ENCODE peak calls at places on chromosome 14, in seven cellular contexts. O is fibroblast of lung; Y is astrocyte of the hippocampus; J is smooth muscle cell of the brain vasculature; V is activated T-cell treated with anti-CD3 and anti-CD28 coated beads, Interleukin-2, amount 50 U/mL, for 72 hours; H is activated CD4-positive, CD25-positive, alpha-beta regulatory T cell; C is activated naive CD4-positive, alpha-beta T cell treated with anti-CD3 and anti-CD28 coated beads for 36 hours. Q is an unnamed sample.

GRCh38 chr14:103372017-103372416 is 13.2 kb upstream of the MARK3 start:
- DNase-seq in J (no peak), Y (no peak), V (no peak), O (no peak), C (no peak), H (no peak), Q (no peak)

GRCh38 chr14:75579882-75580281 is 1.5 kb downstream of the FLVCR2 start:
- DNase-seq in O (no peak), Y (peak; percentile 3), C (no peak), J (no peak), H (no peak), V (no peak), Q (no peak)

GRCh38 chr14:58941666-58942065 is 246.8 kb upstream of the DAAM1 start:
- DNase-seq in Y (peak; percentile 90), H (no peak), V (no peak), C (no peak), J (no peak), O (peak; percentile 84), Q (no peak)

GRCh38 chr14:35867280-35867629 is 41.1 kb downstream of the BRMS1L start:
- DNase-seq in C (no peak), O (peak; percentile 18), H (no peak), V (no peak), Y (no peak), J (no peak), Q (no peak)

GRCh38 chr14:104359301-104359968 is 220.1 kb upstream of the C14orf180 start:
- DNase-seq in C (peak; percentile 3), O (no peak), J (no peak), H (no peak), V (no peak), Y (no peak), Q (no peak)

GRCh38 chr14:53306926-53307325 is 153.8 kb upstream of the DDHD1 start:
- DNase-seq in C (no peak), V (no peak), O (peak; percentile 79), Y (peak; percentile 35), J (no peak), H (no peak), Q (no peak)

GRCh38 chr14:77761205-77761931 is 412 bp upstream of the SNW1 start:
- DNase-seq in H (no peak), V (peak; percentile 12), Y (peak; percentile 47), O (peak; percentile 92), C (peak; percentile 17), J (peak; percentile 1), Q (no peak)

GRCh38 chr14:61502459-61503093 is 181.2 kb downstream of the PRKCH start:
- DNase-seq in V (peak; percentile 59), J (no peak), H (no peak), O (peak; percentile 66), C (peak; percentile 76), Y (peak; percentile 46), Q (no peak)

GRCh38 chr14:35553808-35554207 is 19.8 kb downstream of the INSM2 start:
- DNase-seq in Y (no peak), C (no peak), H (no peak), J (no peak), V (no peak), O (peak; percentile 76), Q (no peak)

GRCh38 chr14:95314609-95315008 is 5.1 kb downstream of the CLMN start:
- DNase-seq in V (peak; percentile 72), H (no peak), O (peak; percentile 4), J (no peak), C (peak; percentile 71), Y (peak; percentile 62), Q (no peak)

GRCh38 chr14:96583605-96584041 is 81.4 kb downstream of the PAPOLA start:
- DNase-seq in H (no peak), C (no peak), Y (no peak), V (no peak), O (no peak), J (no peak), Q (no peak)

GRCh38 chr14:50967104-50967503 is 22.8 kb upstream of the PYGL start:
- DNase-seq in C (no peak), J (no peak), O (peak; percentile 30), H (no peak), Y (peak; percentile 53), V (no peak), Q (no peak)

GRCh38 chr14:103520269-103520656 is 2.4 kb downstream of the CKB start:
- DNase-seq in Y (no peak), C (no peak), J (no peak), O (no peak), V (no peak), H (no peak), Q (no peak)

GRCh38 chr14:91413547-91414474 is 3.8 kb downstream of the CCDC88C start:
- DNase-seq in Y (no peak), J (no peak), V (no peak), C (peak; percentile 67), O (no peak), H (no peak), Q (no peak)

GRCh38 chr14:23085458-23085857 is 9.5 kb downstream of the ACIN1 start:
- DNase-seq in H (no peak), J (no peak), C (no peak), O (no peak), Y (no peak), V (no peak), Q (no peak)

GRCh38 chr14:94889520-94890312 is 119.8 kb upstream of the GSC start:
- DNase-seq in Y (no peak), V (no peak), O (no peak), C (no peak), H (no peak), J (no peak), Q (no peak)

GRCh38 chr14:70909788-70910614 is 2.7 kb downstream of the PCNX1 start:
- DNase-seq in J (no peak), Y (no peak), C (peak; percentile 41), H (no peak), O (peak; percentile 48), V (no peak), Q (no peak)

GRCh38 chr14:55665067-55665700 is 85.2 kb downstream of the KTN1 start:
- DNase-seq in C (peak; percentile 5), J (no peak), H (no peak), V (peak; percentile 13), O (peak; percentile 73), Y (peak; percentile 60), Q (no peak)

GRCh38 chr14:59920378-59920683 is 387 bp downstream of the LRRC9 start:
- DNase-seq in H (no peak), J (no peak), C (no peak), O (no peak), V (no peak), Y (no peak), Q (no peak)